ENCODE peak calls at places on chromosomes 3 and 15, in five cellular contexts. Z is ACHN; F is activated CD4-positive, alpha-beta T cell treated with anti-CD3 and anti-CD28 coated beads, Interleukin-2, amount 50 U/mL, for 48 hours; K is ovary; R is esophagus squamous epithelium. A is an unnamed sample.
A peak's percentile ranks its signal among the peaks of the same experiment; 100 is the strongest.

GRCh38 chr3:155202626-155203025 is 90.9 kb downstream of the STRIT1 start:
- DNase-seq in Z (no peak), F (no peak), K (no peak), R (no peak), A (no peak)

GRCh38 chr3:195097331-195098255 is 173.4 kb downstream of the XXYLT1 start:
- DNase-seq in Z (no peak), F (no peak), K (no peak), R (no peak), A (no peak)

GRCh38 chr3:85005947-85006346 is 47.2 kb downstream of the CADM2 start:
- DNase-seq in Z (no peak), F (no peak), K (no peak), R (no peak), A (no peak)

GRCh38 chr15:26974120-26974780 is 3.3 kb downstream of the GABRG3 start:
- DNase-seq in Z (peak; percentile 41), F (no peak), K (no peak), R (no peak), A (no peak)

GRCh38 chr15:72585659-72586058 is 68.8 kb upstream of the GOLGA6B start:
- DNase-seq in Z (peak; percentile 30), F (no peak), K (no peak), R (no peak), A (no peak)

GRCh38 chr15:97915261-97915660 is 45.2 kb upstream of the ARRDC4 start:
- DNase-seq in Z (no peak), F (no peak), K (no peak), R (no peak), A (no peak)

GRCh38 chr3:39407259-39407629 is 724 bp downstream of the RPSA start:
- DNase-seq in Z (no peak), F (no peak), K (no peak), R (no peak), A (no peak)

GRCh38 chr3:7760718-7761117 is 740.9 kb upstream of the LMCD1 start:
- DNase-seq in Z (no peak), F (no peak), K (no peak), R (no peak), A (no peak)

GRCh38 chr3:177835008-177835407 is 637.7 kb upstream of the TBL1XR1 start:
- DNase-seq in Z (peak; percentile 75), F (no peak), K (no peak), R (no peak), A (no peak)

GRCh38 chr3:78899846-78900245 is 868.0 kb downstream of the ROBO1 start:
- DNase-seq in Z (no peak), F (no peak), K (no peak), R (no peak), A (no peak)

GRCh38 chr15:68506071-68506470 is 72.7 kb upstream of the CORO2B start:
- DNase-seq in Z (no peak), F (no peak), K (no peak), R (no peak), A (no peak)

GRCh38 chr3:194250104-194251002 is 100.8 kb downstream of the CPN2 start:
- DNase-seq in Z (no peak), F (no peak), K (peak; percentile 87), R (no peak), A (no peak)

GRCh38 chr3:8486945-8487344 is 14.7 kb upstream of the LMCD1 start:
- DNase-seq in Z (no peak), F (no peak), K (no peak), R (no peak), A (no peak)

A was measured in activated naive CD8-positive, alpha-beta T cell treated with anti-CD3 and anti-CD28 coated beads, Interleukin-2, amount 50 U/mL, for 24 hours.